ENCODE peak calls at places on chromosomes 13 and 19, in four cellular contexts. U is endodermal cell, J is left lung, R is heart right ventricle. L is an unnamed sample.
A peak's percentile ranks its signal among the peaks of the same experiment; 100 is the strongest.

GRCh38 chr13:23427342-23428182 is 5.9 kb downstream of the SACS start:
- DNase-seq in J (no peak), U (no peak), R (no peak), L (peak; percentile 93)

GRCh38 chr13:53311561-53311960 is 282.9 kb downstream of the OLFM4 start:
- DNase-seq in R (no peak), J (no peak), U (peak; percentile 52), L (no peak)

GRCh38 chr19:8490395-8490760 is 12.1 kb downstream of the PRAM1 start:
- DNase-seq in U (no peak), J (no peak), R (no peak), L (no peak)

GRCh38 chr19:40622773-40623075 is 21.6 kb downstream of the LTBP4 start:
- DNase-seq in U (no peak), J (no peak), R (no peak), L (no peak)

GRCh38 chr13:89380101-89380500 is 1708.9 kb downstream of the SLITRK5 start:
- DNase-seq in J (no peak), R (no peak), U (no peak), L (no peak)

GRCh38 chr19:39145180-39145953 is 19.8 kb downstream of the PAK4 start:
- DNase-seq in R (no peak), U (no peak), J (no peak), L (no peak)

GRCh38 chr13:65460136-65460535 is 1770.0 kb downstream of the PCDH9 start:
- DNase-seq in U (no peak), R (no peak), J (no peak), L (no peak)

GRCh38 chr19:30931307-30931706 is 417.9 kb downstream of the TSHZ3 start:
- DNase-seq in R (no peak), J (no peak), U (no peak), L (no peak)

GRCh38 chr13:51981355-51981754 is 29.9 kb downstream of the ATP7B start:
- DNase-seq in J (no peak), U (no peak), R (no peak), L (no peak)

GRCh38 chr13:26920614-26921355 is 160.2 kb upstream of the GPR12 start:
- DNase-seq in U (peak; percentile 31), J (no peak), R (no peak), L (no peak)

GRCh38 chr13:30364876-30365275 is 57.4 kb upstream of the UBE2L5 start:
- DNase-seq in R (no peak), J (no peak), U (no peak), L (no peak)

GRCh38 chr19:37778613-37779138 is 710 bp downstream of the ZNF573 start:
- DNase-seq in R (no peak), U (peak; percentile 54), J (no peak), L (no peak)

GRCh38 chr13:85241045-85241444 is 558.2 kb downstream of the SLITRK6 start:
- DNase-seq in R (no peak), J (no peak), U (no peak), L (no peak)

GRCh38 chr13:75771818-75772217 is 135.7 kb downstream of the LMO7 start:
- DNase-seq in J (no peak), R (no peak), U (no peak), L (no peak)

GRCh38 chr13:113820813-113821651 is 42.8 kb downstream of the GAS6 start:
- DNase-seq in J (peak; percentile 67), R (peak; percentile 77), U (no peak), L (peak; percentile 96)

GRCh38 chr19:15137777-15138176 is 30.6 kb downstream of the SYDE1 start:
- DNase-seq in J (no peak), U (peak; percentile 5), R (no peak), L (no peak)

GRCh38 chr19:4676955-4677731 is 7.0 kb upstream of the MYDGF start:
- DNase-seq in R (no peak), U (peak; percentile 94), J (no peak), L (peak; percentile 80)
- TF ChIP-seq CTCF in R (peak; percentile 48), U (peak; percentile 85), J (no peak), L (peak; percentile 19)

GRCh38 chr19:34601071-34601470 is 75.9 kb downstream of the SCGB2B2 start:
- DNase-seq in J (no peak), U (no peak), R (no peak), L (no peak)

GRCh38 chr19:34600366-34600765 is 76.6 kb downstream of the SCGB2B2 start:
- DNase-seq in J (no peak), R (no peak), U (no peak), L (no peak)

GRCh38 chr19:34598217-34599155 is 78.5 kb downstream of the SCGB2B2 start:
- DNase-seq in J (no peak), U (no peak), R (peak; percentile 42), L (no peak)

GRCh38 chr19:34597596-34597995 is 79.4 kb downstream of the SCGB2B2 start:
- DNase-seq in R (no peak), U (no peak), J (no peak), L (no peak)

GRCh38 chr19:34603003-34603402 is 74.0 kb downstream of the SCGB2B2 start:
- DNase-seq in U (no peak), J (no peak), R (no peak), L (no peak)
- H3K27me3 ChIP-seq in U (no peaks in the 10 kb centered on the region), J (no peaks in the 10 kb centered on the region), R (no peaks in the 10 kb centered on the region), L (no peaks in the 10 kb centered on the region)

GRCh38 chr19:43782689-43783231 is 2.0 kb upstream of the KCNN4 start:
- DNase-seq in R (no peak), J (no peak), U (no peak), L (no peak)
- H3K27ac ChIP-seq in R (no peak overlapping the region), J (no peak overlapping the region), U (no peak overlapping the region), L (no peak overlapping the region)

GRCh38 chr19:33402421-33403220 is 29.1 kb downstream of the CEBPG start:
- DNase-seq in U (no peak), J (peak; percentile 28), R (no peak), L (peak; percentile 61)
- TF ChIP-seq CTCF in U (no peak), J (no peak), R (no peak), L (no peak)

DNA sequence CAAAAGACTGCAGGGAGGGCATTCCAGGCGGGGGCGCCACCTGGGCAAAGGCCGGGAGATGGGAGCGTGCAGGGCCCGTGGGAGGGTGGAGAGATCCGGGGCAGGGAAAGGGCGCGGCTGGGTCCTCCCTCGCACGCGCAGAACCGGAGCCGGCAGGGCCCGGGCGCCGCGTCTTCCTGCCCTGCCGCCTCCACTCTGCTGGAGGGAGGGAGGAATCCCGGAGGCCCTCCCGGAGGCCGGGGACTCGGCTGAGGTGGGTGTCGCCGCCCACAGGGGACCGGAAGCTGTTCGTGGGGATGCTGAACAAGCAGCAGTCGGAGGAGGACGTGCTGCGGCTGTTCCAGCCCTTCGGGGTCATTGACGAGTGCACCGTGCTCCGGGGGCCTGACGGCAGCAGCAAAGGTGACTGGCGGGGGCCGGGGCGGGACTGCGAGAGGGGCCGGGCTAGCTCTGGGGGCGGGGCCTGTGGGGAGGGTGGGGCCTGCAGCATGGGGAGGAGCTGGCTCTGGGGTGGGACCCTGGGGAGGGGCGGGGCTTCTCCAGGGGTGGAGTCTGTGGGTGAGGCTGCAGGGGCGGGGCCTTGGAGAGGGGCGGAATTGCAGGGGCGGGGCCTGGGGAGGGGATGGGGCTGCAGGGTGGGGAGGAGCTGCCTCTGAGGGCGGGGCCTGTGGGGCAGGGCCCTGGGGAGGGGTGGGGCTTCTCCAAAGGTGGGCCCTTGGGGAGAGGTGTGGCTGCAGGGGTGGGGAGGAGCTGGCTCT is 51.3 kb downstream of the CELF5 start:
- DNase-seq in U (peak; percentile 100), R (peak; percentile 68), J (peak; percentile 77), L (no peak)
- H3K27me3 ChIP-seq in U (peaks cover 4% of the 10 kb centered on the region), R (peaks cover 85% of the 10 kb centered on the region), J (peaks cover 92% of the 10 kb centered on the region), L (peaks cover 31% of the 10 kb centered on the region)

GRCh38 chr19:4710281-4710600 is 13.4 kb downstream of the DPP9 start:
- DNase-seq in U (no peak), R (no peak), J (no peak), L (no peak)
- H3K27ac ChIP-seq in U (no peak overlapping the region), R (peak overlapping the region; percentile 78), J (peak overlapping the region; percentile 3), L (peak overlapping the region; percentile 26)

DNA sequence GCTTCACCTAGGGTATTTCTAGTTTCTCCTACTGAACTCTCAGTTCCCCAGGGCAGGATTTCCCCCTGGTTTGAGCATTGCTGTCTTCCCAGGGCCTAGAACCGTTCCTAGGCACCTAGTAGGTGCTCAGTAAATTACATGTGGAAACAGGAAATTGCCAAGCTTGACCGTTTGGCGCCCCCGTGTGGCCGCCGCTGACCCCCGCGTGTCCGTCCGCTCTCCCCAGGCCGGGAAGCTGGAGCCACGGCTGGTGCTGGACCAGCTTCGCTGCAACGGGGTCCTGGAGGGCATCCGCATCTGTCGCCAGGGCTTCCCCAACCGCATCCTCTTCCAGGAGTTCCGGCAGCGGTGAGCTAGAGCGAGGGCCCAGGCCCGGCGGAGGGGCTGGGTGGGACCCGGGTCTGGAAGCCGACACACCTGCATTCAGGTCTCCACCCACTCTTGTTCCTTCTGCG is 55.5 kb downstream of the MYH14 start:
- DNase-seq in J (no peak), R (peak; percentile 23), U (peak; percentile 87), L (no peak)
- TF ChIP-seq CTCF in J (peak; percentile 46), R (no peak), U (peak; percentile 85), L (no peak)

GRCh38 chr19:10291554-10292205 is 1.9 kb downstream of the ICAM5 start:
- DNase-seq in J (no peak), R (no peak), U (no peak), L (peak; percentile 59)
- H3K27me3 ChIP-seq in J (peaks cover 95% of the 10 kb centered on the region), R (peaks cover 98% of the 10 kb centered on the region), U (peaks cover 100% of the 10 kb centered on the region), L (peaks cover 100% of the 10 kb centered on the region)